ENCODE peak calls at places on chromosome 21, in nine cellular contexts. Z is NCI-H1092; C is IMR-90; F is posterior vena cava; B is T-helper 22 cell; H is CD8-positive, alpha-beta memory T cell; W is amniotic stem cell; U is GM10248; S is stimulated activated naive CD4-positive, alpha-beta T cell. E is an unnamed sample.

GRCh38 chr21:38181101-38181500 is 75.7 kb upstream of the KCNJ15 start:
- DNase-seq in Z (no peak), C (no peak), F (no peak), B (no peak), H (no peak), W (no peak), U (no peak), S (no peak), E (no peak)

GRCh38 chr21:15221799-15222386 is 157.1 kb upstream of the NRIP1 start:
- DNase-seq in Z (no peak), C (peak; percentile 65), F (no peak), B (no peak), H (no peak), W (no peak), U (no peak), S (no peak), E (peak; percentile 23)

GRCh38 chr21:46027855-46028493 is 46.4 kb downstream of the COL6A1 start:
- DNase-seq in Z (no peak), C (peak; percentile 87), F (peak; percentile 78), B (no peak), H (no peak), W (no peak), U (no peak), S (no peak), E (no peak)

GRCh38 chr21:43574741-43575465 is 84.4 kb downstream of the HSF2BP start:
- DNase-seq in Z (no peak), C (no peak), F (no peak), B (no peak), H (no peak), W (no peak), U (no peak), S (no peak), E (no peak)

GRCh38 chr21:42109473-42109872 is 38.4 kb downstream of the UMODL1 start:
- DNase-seq in Z (no peak), C (no peak), F (no peak), B (no peak), H (no peak), W (no peak), U (no peak), S (no peak), E (no peak)

GRCh38 chr21:14916676-14917141 is 148.1 kb downstream of the NRIP1 start:
- DNase-seq in Z (no peak), C (peak; percentile 66), F (no peak), B (no peak), H (no peak), W (no peak), U (no peak), S (no peak), E (no peak)

GRCh38 chr21:35792569-35792968 is 267.8 kb downstream of the SETD4 start:
- DNase-seq in Z (no peak), C (no peak), F (no peak), B (no peak), H (no peak), W (no peak), U (no peak), S (no peak), E (no peak)

GRCh38 chr21:34836103-34836932 is 167.5 kb downstream of the CLIC6 start:
- DNase-seq in Z (no peak), C (peak; percentile 100), F (peak; percentile 94), B (no peak), H (no peak), W (peak; percentile 95), U (no peak), S (no peak), E (no peak)

GRCh38 chr21:26835714-26836265 is 9.4 kb downstream of the ADAMTS1 start:
- DNase-seq in Z (no peak), C (no peak), F (no peak), B (no peak), H (no peak), W (no peak), U (no peak), S (no peak), E (no peak)

GRCh38 chr21:32834825-32835224 is 63.3 kb upstream of the PAXBP1 start:
- DNase-seq in Z (no peak), C (no peak), F (no peak), B (no peak), H (no peak), W (no peak), U (no peak), S (no peak), E (peak; percentile 90)

GRCh38 chr21:45302082-45303061 is 14.7 kb upstream of the POFUT2 start:
- DNase-seq in Z (no peak), C (no peak), F (peak; percentile 95), B (peak; percentile 65), H (peak; percentile 66), W (no peak), U (no peak), S (peak; percentile 77), E (no peak)

GRCh38 chr21:35529141-35529863 is 480.2 kb upstream of the RUNX1 start:
- DNase-seq in Z (no peak), C (peak; percentile 72), F (no peak), B (no peak), H (peak; percentile 41), W (no peak), U (peak; percentile 33), S (peak; percentile 26), E (no peak)

GRCh38 chr21:43884861-43885370 is 19.9 kb downstream of the AGPAT3 start:
- DNase-seq in Z (no peak), C (no peak), F (peak; percentile 76), B (no peak), H (no peak), W (no peak), U (no peak), S (no peak), E (no peak)

GRCh38 chr21:18545908-18546307 is 142.3 kb upstream of the TMPRSS15 start:
- DNase-seq in Z (no peak), C (no peak), F (no peak), B (no peak), H (no peak), W (no peak), U (no peak), S (no peak), E (no peak)

GRCh38 chr21:39630827-39631226 is 18.1 kb downstream of the B3GALT5 start:
- DNase-seq in Z (peak; percentile 26), C (peak; percentile 3), F (no peak), B (no peak), H (no peak), W (no peak), U (no peak), S (no peak), E (no peak)

GRCh38 chr21:32604484-32604883 is 7.7 kb downstream of the CFAP298 start:
- DNase-seq in Z (no peak), C (no peak), F (no peak), B (no peak), H (no peak), W (no peak), U (no peak), S (no peak), E (peak; percentile 47)

GRCh38 chr21:36569511-36569910 is 89.6 kb upstream of the CLDN14 start:
- DNase-seq in Z (no peak), C (no peak), F (no peak), B (no peak), H (no peak), W (no peak), U (no peak), S (no peak), E (no peak)

GRCh38 chr21:43611598-43612369 is 47.5 kb downstream of the HSF2BP start:
- DNase-seq in Z (peak; percentile 46), C (peak; percentile 95), F (peak; percentile 89), B (no peak), H (no peak), W (no peak), U (peak; percentile 66), S (no peak), E (peak; percentile 78)

GRCh38 chr21:42474043-42474831 is 21.8 kb downstream of the RSPH1 start:
- DNase-seq in Z (no peak), C (no peak), F (no peak), B (no peak), H (no peak), W (no peak), U (peak; percentile 61), S (no peak), E (no peak)

GRCh38 chr21:44092201-44092600 is 15.0 kb upstream of the PWP2 start:
- DNase-seq in Z (no peak), C (no peak), F (peak; percentile 41), B (no peak), H (no peak), W (no peak), U (no peak), S (no peak), E (no peak)

GRCh38 chr21:34986561-34987533 is 62.3 kb downstream of the RUNX1 start:
- DNase-seq in Z (no peak), C (peak; percentile 81), F (no peak), B (peak; percentile 69), H (peak; percentile 78), W (no peak), U (peak; percentile 59), S (peak; percentile 56), E (peak; percentile 55)

GRCh38 chr21:20999567-21000169 is 1.5 kb downstream of the NCAM2 start:
- DNase-seq in Z (peak; percentile 13), C (peak; percentile 49), F (no peak), B (no peak), H (no peak), W (peak; percentile 31), U (no peak), S (no peak), E (peak; percentile 57)

GRCh38 chr21:41668686-41669532 is 97.9 kb downstream of the RIPK4 start:
- DNase-seq in Z (no peak), C (no peak), F (peak; percentile 66), B (no peak), H (no peak), W (no peak), U (no peak), S (no peak), E (no peak)

GRCh38 chr21:31108969-31109368 is 70.7 kb upstream of the KRTAP19-8 start:
- DNase-seq in Z (no peak), C (peak; percentile 20), F (no peak), B (no peak), H (no peak), W (no peak), U (no peak), S (no peak), E (peak; percentile 13)

GRCh38 chr21:45555557-45556301 is 13.5 kb upstream of the SLC19A1 start:
- DNase-seq in Z (peak; percentile 86), C (peak; percentile 86), F (peak; percentile 95), B (peak; percentile 26), H (peak; percentile 60), W (peak; percentile 61), U (peak; percentile 91), S (peak; percentile 53), E (peak; percentile 92)

GRCh38 chr21:45335761-45336534 is 48.3 kb upstream of the POFUT2 start:
- DNase-seq in Z (no peak), C (no peak), F (peak; percentile 76), B (no peak), H (no peak), W (no peak), U (no peak), S (no peak), E (no peak)

GRCh38 chr21:16983425-16983824 is 529.4 kb upstream of the CXADR start:
- DNase-seq in Z (no peak), C (no peak), F (no peak), B (no peak), H (no peak), W (no peak), U (no peak), S (no peak), E (no peak)

GRCh38 chr21:29186246-29186645 is 55.8 kb downstream of the MAP3K7CL start:
- DNase-seq in Z (no peak), C (no peak), F (no peak), B (no peak), H (no peak), W (no peak), U (no peak), S (no peak), E (no peak)

GRCh38 chr21:27796106-27796505 is 829.2 kb upstream of the ADAMTS5 start:
- DNase-seq in Z (no peak), C (peak; percentile 68), F (no peak), B (no peak), H (no peak), W (no peak), U (no peak), S (no peak), E (peak; percentile 31)

GRCh38 chr21:34333150-34333739 is 30.6 kb upstream of the KCNE2 start:
- DNase-seq in Z (no peak), C (peak; percentile 25), F (no peak), B (no peak), H (no peak), W (no peak), U (no peak), S (no peak), E (no peak)

GRCh38 chr21:34907783-34908423 is 141.2 kb downstream of the RUNX1 start:
- DNase-seq in Z (no peak), C (no peak), F (no peak), B (no peak), H (no peak), W (no peak), U (no peak), S (no peak), E (no peak)

E was measured in neural progenitor cell.